ENCODE peak calls at places on chromosomes 5 and 9, in four cellular contexts. One of them, this sample, is unnamed.
A peak's percentile ranks its signal among the peaks of the same experiment; 100 is the strongest.

GRCh38 chr5:126994485-126994884 is 35.9 kb downstream of the MARCHF3 start:
- DNase-seq in body of pancreas: no peak
- DNase-seq in IMR-90: no peak
- DNase-seq in heart right ventricle: no peak
- DNase-seq in this sample: no peak

GRCh38 chr5:154858972-154859950 is 834 bp downstream of the CNOT8 start:
- DNase-seq in IMR-90: no peak
- DNase-seq in heart right ventricle: no peak
- DNase-seq in body of pancreas: no peak
- DNase-seq in this sample: peak; percentile 48

GRCh38 chr5:147613359-147613758 is 103.5 kb upstream of the DPYSL3 start:
- DNase-seq in heart right ventricle: no peak
- DNase-seq in body of pancreas: no peak
- DNase-seq in IMR-90: peak; percentile 49
- DNase-seq in this sample: no peak

GRCh38 chr9:126613656-126614055 is at the start of gene LMX1B:
- DNase-seq in body of pancreas: peak; percentile 59
- DNase-seq in heart right ventricle: peak; percentile 44
- DNase-seq in IMR-90: peak; percentile 17
- DNase-seq in this sample: no peak

GRCh38 chr5:42595597-42595996 is 161.0 kb upstream of the CCDC152 start:
- DNase-seq in IMR-90: no peak
- DNase-seq in heart right ventricle: no peak
- DNase-seq in body of pancreas: no peak
- DNase-seq in this sample: no peak

GRCh38 chr9:114954986-114955623 is 24.7 kb upstream of the TNFSF8 start:
- DNase-seq in IMR-90: no peak
- DNase-seq in heart right ventricle: no peak
- DNase-seq in body of pancreas: no peak
- DNase-seq in this sample: no peak

GRCh38 chr5:7396169-7397004 is 449 bp downstream of the ADCY2 start:
- DNase-seq in heart right ventricle: no peak
- DNase-seq in body of pancreas: peak; percentile 12
- DNase-seq in IMR-90: no peak
- DNase-seq in this sample: no peak

GRCh38 chr9:115213777-115214428 is 95.9 kb upstream of the TNC start:
- DNase-seq in body of pancreas: no peak
- DNase-seq in heart right ventricle: peak; percentile 9
- DNase-seq in IMR-90: peak; percentile 94
- DNase-seq in this sample: no peak

GRCh38 chr5:134003957-134004625 is 684 bp downstream of the VDAC1 start:
- DNase-seq in heart right ventricle: peak; percentile 57
- DNase-seq in body of pancreas: peak; percentile 59
- DNase-seq in IMR-90: peak; percentile 42
- DNase-seq in this sample: peak; percentile 26

GRCh38 chr5:172454355-172455086 is at the start of gene SH3PXD2B:
- DNase-seq in heart right ventricle: peak; percentile 66
- DNase-seq in body of pancreas: peak; percentile 71
- DNase-seq in IMR-90: no peak
- DNase-seq in this sample: peak; percentile 21

GRCh38 chr5:157252741-157253465 is 13.0 kb upstream of the CYFIP2 start:
- DNase-seq in heart right ventricle: no peak
- DNase-seq in body of pancreas: no peak
- DNase-seq in IMR-90: peak; percentile 23
- DNase-seq in this sample: peak; percentile 80

GRCh38 chr9:5718296-5719032 is 89.6 kb downstream of the RIC1 start:
- DNase-seq in heart right ventricle: no peak
- DNase-seq in body of pancreas: no peak
- DNase-seq in IMR-90: peak; percentile 24
- DNase-seq in this sample: no peak

DNA sequence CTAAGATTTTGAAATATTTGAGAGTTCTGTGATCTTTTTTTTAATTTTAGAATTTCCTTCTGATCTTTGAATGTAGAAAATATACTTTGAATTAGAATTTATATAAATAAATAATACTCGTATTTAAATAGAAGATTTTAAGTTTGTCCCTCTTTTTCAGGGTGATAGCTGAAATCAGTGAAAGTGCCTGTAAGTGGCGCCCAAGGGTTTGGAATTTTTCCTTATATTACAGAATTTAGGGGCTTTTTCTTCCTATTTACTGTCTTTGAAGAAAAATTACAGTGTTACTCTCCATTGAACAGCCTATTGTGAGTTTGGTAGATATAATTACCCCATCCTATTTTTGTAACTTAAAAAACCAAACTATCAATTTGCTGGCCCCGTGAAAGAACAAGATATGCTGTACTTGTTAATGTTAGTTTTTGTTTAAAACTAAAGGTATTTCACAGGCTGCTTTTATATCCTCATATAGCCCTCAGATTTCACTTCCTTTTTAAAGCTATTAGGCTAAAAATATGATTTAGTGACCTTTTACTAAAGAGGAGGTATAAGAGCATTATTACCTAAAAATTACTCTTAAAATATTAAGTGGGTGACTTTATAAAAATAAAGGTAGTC is 3.2 kb downstream of the MAP3K1 start:
- DNase-seq in body of pancreas: no peak
- DNase-seq in IMR-90: peak; percentile 57
- DNase-seq in heart right ventricle: no peak
- DNase-seq in this sample: no peak
- H3K4me3 ChIP-seq in body of pancreas: no peak overlapping the region
- H3K4me3 ChIP-seq in IMR-90: peak overlapping the region; percentile 17
- H3K4me3 ChIP-seq in heart right ventricle: no peak overlapping the region
- H3K4me3 ChIP-seq in this sample: peak overlapping the region; percentile 48

GRCh38 chr5:88664630-88665029 is 218.4 kb downstream of the MEF2C start:
- DNase-seq in IMR-90: no peak
- DNase-seq in body of pancreas: no peak
- DNase-seq in heart right ventricle: no peak
- DNase-seq in this sample: no peak
- H3K27me3 ChIP-seq in IMR-90: peaks cover 67% of the 10 kb centered on the region
- H3K27me3 ChIP-seq in body of pancreas: no peaks in the 10 kb centered on the region
- H3K27me3 ChIP-seq in heart right ventricle: peaks cover 16% of the 10 kb centered on the region
- H3K27me3 ChIP-seq in this sample: peaks cover 22% of the 10 kb centered on the region

GRCh38 chr9:33677506-33677809 is 117.9 kb upstream of the PRSS3 start:
- DNase-seq in IMR-90: no peak
- DNase-seq in body of pancreas: no peak
- DNase-seq in heart right ventricle: no peak
- DNase-seq in this sample: no peak
- H3K4me3 ChIP-seq in IMR-90: peak overlapping the region; percentile 49
- H3K4me3 ChIP-seq in body of pancreas: no peak overlapping the region
- H3K4me3 ChIP-seq in heart right ventricle: peak overlapping the region; percentile 39
- H3K4me3 ChIP-seq in this sample: peak overlapping the region; percentile 33

DNA sequence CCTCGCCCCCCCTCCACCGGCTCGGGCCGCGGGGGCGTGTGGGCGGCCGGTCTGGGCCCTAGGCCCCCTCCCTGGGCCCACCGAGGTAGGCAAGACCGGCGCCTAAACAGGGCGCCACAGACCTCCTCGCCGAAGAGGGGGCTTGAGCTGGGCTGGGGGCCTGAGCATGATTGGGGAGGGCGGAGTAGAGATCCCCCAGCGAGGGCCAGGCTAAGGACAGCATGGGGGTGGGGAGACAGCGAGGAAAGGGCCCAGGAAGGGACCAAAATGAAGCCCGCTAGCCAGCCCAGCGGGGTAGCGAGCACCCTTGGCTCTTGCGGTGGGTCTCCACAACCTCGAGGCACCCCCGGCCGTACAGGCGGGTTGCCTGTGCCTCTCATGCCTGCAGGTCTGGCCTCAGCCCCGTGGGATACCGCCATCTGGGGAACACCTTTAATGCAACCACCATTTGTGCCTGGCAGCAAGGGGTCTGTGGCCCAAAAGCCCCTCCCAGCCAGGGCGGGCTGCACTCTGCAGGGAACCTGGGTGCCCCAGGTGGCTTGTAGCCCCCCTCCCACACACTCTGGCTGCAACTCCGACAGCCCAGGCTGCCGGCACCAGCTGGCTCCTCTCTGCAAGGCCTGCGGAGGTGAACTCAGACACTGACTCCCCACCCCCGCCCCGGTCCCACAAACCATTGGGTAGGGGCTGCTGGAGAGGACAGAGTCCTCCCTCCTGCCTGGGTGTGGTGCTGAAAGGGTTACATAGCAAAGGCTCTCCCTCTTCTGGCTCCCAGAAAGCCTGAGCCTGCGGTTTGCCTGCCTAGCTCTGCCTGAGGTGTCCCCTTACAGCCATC is 109.2 kb downstream of the PSD2 start:
- DNase-seq in IMR-90: no peak
- DNase-seq in body of pancreas: peak; percentile 46
- DNase-seq in heart right ventricle: no peak
- DNase-seq in this sample: no peak
- H3K27me3 ChIP-seq in IMR-90: peaks cover 85% of the 10 kb centered on the region
- H3K27me3 ChIP-seq in body of pancreas: no peaks in the 10 kb centered on the region
- H3K27me3 ChIP-seq in heart right ventricle: no peaks in the 10 kb centered on the region
- H3K27me3 ChIP-seq in this sample: peaks cover 4% of the 10 kb centered on the region

GRCh38 chr5:9775339-9775738 is 145.2 kb upstream of the TAS2R1 start:
- DNase-seq in body of pancreas: no peak
- DNase-seq in IMR-90: peak; percentile 73
- DNase-seq in heart right ventricle: no peak
- DNase-seq in this sample: no peak
- H3K4me3 ChIP-seq in body of pancreas: no peak overlapping the region
- H3K4me3 ChIP-seq in IMR-90: no peak overlapping the region
- H3K4me3 ChIP-seq in heart right ventricle: no peak overlapping the region
- H3K4me3 ChIP-seq in this sample: no peak overlapping the region

DNA sequence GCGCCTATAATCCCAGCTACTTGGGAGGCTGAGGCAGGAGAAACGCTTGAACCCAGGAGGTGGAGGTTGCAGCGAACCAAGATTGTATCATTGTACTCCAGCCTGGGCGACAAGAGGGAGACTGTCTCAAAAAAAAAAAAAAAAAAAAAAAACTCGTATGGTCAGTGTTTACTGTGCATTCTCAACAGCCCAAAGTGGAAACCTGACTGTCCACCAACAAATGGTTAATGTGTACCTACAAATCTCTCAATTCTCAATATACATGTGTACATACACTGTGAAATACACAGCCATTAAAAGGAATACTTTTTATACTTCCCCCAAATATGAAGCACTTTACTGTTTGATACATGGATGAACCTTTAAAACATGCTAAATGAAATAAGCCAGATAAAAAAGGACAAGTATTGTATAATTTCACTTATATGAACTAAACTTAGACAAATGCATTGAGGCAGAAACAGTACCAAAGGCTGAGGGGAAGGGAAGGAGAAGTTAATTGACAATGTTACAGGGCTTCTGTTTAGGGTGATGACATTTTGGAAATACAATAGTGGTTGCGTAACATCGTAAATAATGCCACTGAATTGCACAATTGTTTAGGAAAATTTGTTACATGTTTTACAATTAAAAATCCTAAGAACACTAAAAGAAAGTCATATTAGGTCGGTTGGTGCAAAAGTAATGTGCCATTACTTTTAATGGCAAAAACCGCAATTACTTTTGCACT is 16.6 kb downstream of the DNAJA1 start:
- DNase-seq in body of pancreas: no peak
- DNase-seq in IMR-90: no peak
- DNase-seq in heart right ventricle: no peak
- DNase-seq in this sample: no peak
- H3K27me3 ChIP-seq in body of pancreas: no peaks in the 10 kb centered on the region
- H3K27me3 ChIP-seq in IMR-90: no peaks in the 10 kb centered on the region
- H3K27me3 ChIP-seq in heart right ventricle: no peaks in the 10 kb centered on the region
- H3K27me3 ChIP-seq in this sample: no peaks in the 10 kb centered on the region

GRCh38 chr5:125505062-125505461 is 758.6 kb upstream of the ZNF608 start:
- DNase-seq in body of pancreas: no peak
- DNase-seq in IMR-90: no peak
- DNase-seq in heart right ventricle: no peak
- DNase-seq in this sample: no peak
- H3K4me3 ChIP-seq in body of pancreas: no peak overlapping the region
- H3K4me3 ChIP-seq in IMR-90: no peak overlapping the region
- H3K4me3 ChIP-seq in heart right ventricle: no peak overlapping the region
- H3K4me3 ChIP-seq in this sample: no peak overlapping the region

GRCh38 chr5:88691945-88692868 is 190.8 kb downstream of the MEF2C start:
- DNase-seq in IMR-90: no peak
- DNase-seq in body of pancreas: no peak
- DNase-seq in heart right ventricle: no peak
- DNase-seq in this sample: no peak

GRCh38 chr5:88695232-88695631 is 187.8 kb downstream of the MEF2C start:
- DNase-seq in body of pancreas: no peak
- DNase-seq in heart right ventricle: no peak
- DNase-seq in IMR-90: no peak
- DNase-seq in this sample: no peak

GRCh38 chr5:88692979-88693932 is 189.7 kb downstream of the MEF2C start:
- DNase-seq in IMR-90: no peak
- DNase-seq in heart right ventricle: no peak
- DNase-seq in body of pancreas: no peak
- DNase-seq in this sample: no peak

GRCh38 chr5:88690619-88691560 is 192.1 kb downstream of the MEF2C start:
- DNase-seq in heart right ventricle: peak; percentile 68
- DNase-seq in body of pancreas: peak; percentile 77
- DNase-seq in IMR-90: peak; percentile 50
- DNase-seq in this sample: peak; percentile 71

DNA sequence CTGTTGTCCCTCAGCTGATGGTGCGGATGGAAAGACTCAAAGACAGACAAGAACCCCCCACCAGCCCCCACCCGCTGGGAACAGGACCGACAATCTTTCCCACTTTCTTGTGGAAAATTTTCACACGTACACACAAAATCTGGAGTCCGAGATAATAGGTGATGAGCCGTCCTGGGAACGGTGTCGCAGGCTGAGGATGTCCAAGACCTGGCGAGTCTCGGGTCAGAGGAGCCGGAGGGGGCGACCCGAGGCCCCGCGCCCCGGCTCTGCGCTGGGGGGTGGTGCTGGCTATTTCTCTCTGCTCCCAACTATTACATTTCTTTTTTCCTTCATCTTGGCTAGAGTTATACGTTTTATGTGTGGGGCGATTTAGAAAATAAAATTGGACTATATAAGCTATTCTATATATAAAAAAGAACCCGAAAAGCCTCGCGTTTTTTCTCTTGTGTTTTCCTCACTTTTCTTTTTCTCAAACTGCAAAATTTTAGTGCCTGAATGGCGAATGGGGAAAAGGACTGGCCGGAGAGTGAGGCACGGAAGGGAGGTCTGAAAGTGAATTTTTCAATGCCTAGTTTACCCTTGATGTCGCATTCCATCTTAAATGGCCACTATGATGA is 188.8 kb downstream of the MEF2C start:
- DNase-seq in heart right ventricle: no peak
- DNase-seq in body of pancreas: no peak
- DNase-seq in IMR-90: no peak
- DNase-seq in this sample: no peak
- H3K27me3 ChIP-seq in heart right ventricle: peaks cover 11% of the 10 kb centered on the region
- H3K27me3 ChIP-seq in body of pancreas: no peaks in the 10 kb centered on the region
- H3K27me3 ChIP-seq in IMR-90: peaks cover 66% of the 10 kb centered on the region
- H3K27me3 ChIP-seq in this sample: peaks cover 53% of the 10 kb centered on the region

This sample was measured in naive thymus-derived CD4-positive, alpha-beta T cell.